ENCODE peak calls at places on chromosomes 2 and 18, in five cellular contexts. Q, G, F, P and H are unnamed samples.

GRCh38 chr2:99066602-99067001 is 74.9 kb upstream of the C2orf15 start:
- DNase-seq in P (peak; percentile 77), Q (no peak), F (no peak), G (no peak), H (peak; percentile 37)

GRCh38 chr2:12534646-12535263 is 182.0 kb upstream of the TRIB2 start:
- DNase-seq in Q (no peak), G (no peak), F (no peak), P (peak; percentile 88), H (peak; percentile 51)

GRCh38 chr18:66316708-66317107 is 287.2 kb downstream of the CDH19 start:
- DNase-seq in P (no peak), Q (no peak), G (no peak), F (no peak), H (no peak)

GRCh38 chr2:223020971-223021675 is 30.9 kb upstream of the KCNE4 start:
- DNase-seq in G (no peak), Q (no peak), F (no peak), P (no peak), H (no peak)

GRCh38 chr2:226580403-226580802 is 219.2 kb downstream of the IRS1 start:
- DNase-seq in Q (no peak), P (peak; percentile 17), G (no peak), F (no peak), H (no peak)

GRCh38 chr2:43405829-43406228 is 179.4 kb upstream of the ZFP36L2 start:
- DNase-seq in Q (no peak), P (no peak), F (no peak), G (no peak), H (no peak)

GRCh38 chr2:64945973-64946736 is 43.0 kb upstream of the SLC1A4 start:
- DNase-seq in G (no peak), P (no peak), Q (peak; percentile 82), F (no peak), H (no peak)

GRCh38 chr18:48815581-48816324 is 135.0 kb downstream of the SMAD7 start:
- DNase-seq in F (no peak), P (no peak), G (peak; percentile 70), Q (no peak), H (no peak)

GRCh38 chr2:4715065-4715464 is 977.1 kb upstream of the SOX11 start:
- DNase-seq in P (no peak), F (no peak), G (no peak), Q (no peak), H (peak; percentile 72)

GRCh38 chr2:43593241-43593640 is 2.6 kb downstream of the THADA start:
- DNase-seq in F (no peak), G (no peak), P (no peak), Q (no peak), H (no peak)

GRCh38 chr2:24010477-24011277 is 792 bp downstream of the MFSD2B start:
- DNase-seq in F (no peak), G (no peak), Q (no peak), P (no peak), H (no peak)

GRCh38 chr18:23072079-23072478 is 63.2 kb upstream of the CABLES1 start:
- DNase-seq in G (no peak), Q (no peak), F (no peak), P (no peak), H (no peak)

GRCh38 chr2:207150294-207150693 is 15.5 kb downstream of the KLF7 start:
- DNase-seq in G (no peak), P (no peak), F (no peak), Q (no peak), H (no peak)

GRCh38 chr2:127721978-127722355 is 20.7 kb downstream of the SFT2D3 start:
- DNase-seq in P (no peak), F (no peak), Q (no peak), G (no peak), H (no peak)

GRCh38 chr2:14303366-14304115 is 329.0 kb upstream of the LRATD1 start:
- DNase-seq in G (no peak), Q (no peak), P (no peak), F (no peak), H (no peak)

GRCh38 chr2:8122506-8122898 is 559.4 kb upstream of the ID2 start:
- DNase-seq in P (no peak), Q (no peak), G (no peak), F (peak; percentile 61), H (no peak)

GRCh38 chr18:11861583-11862288 is 10.5 kb downstream of the CHMP1B start:
- DNase-seq in P (peak; percentile 58), G (no peak), Q (no peak), F (no peak), H (no peak)

DNA sequence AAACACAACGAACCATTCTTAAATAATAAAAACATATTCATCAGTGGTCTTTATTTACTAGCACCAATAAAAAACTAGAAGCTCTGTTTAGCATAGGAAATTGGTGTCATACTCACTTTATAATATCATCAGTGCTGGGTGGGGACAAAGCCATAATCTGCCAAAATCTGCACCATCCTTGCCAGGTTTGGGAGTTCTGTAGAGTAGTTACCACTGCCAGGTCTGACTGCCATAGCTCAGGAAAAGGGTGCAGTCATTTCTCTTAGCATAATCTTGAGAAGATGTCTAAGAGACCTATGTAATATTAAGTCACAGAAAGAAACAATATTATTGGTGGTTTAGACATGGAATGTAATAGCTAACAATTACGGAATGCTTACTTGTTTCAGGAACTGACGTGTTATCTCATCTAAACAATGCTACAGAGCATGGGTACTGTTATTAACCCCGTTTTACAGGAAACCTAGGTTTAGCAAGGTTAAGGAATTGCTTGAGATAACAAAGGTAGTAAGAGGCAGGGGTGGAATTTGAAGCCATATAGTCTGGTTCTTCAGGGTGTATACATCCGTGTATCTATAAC is 1.6 kb upstream of the MARCHF7 start:
- DNase-seq in P (peak; percentile 69), Q (no peak), G (no peak), F (no peak), H (no peak)
- H3K4me3 ChIP-seq in P (no peak overlapping the region), Q (peak overlapping the region; percentile 80), G (no peak overlapping the region), F (no peak overlapping the region), H (no peak overlapping the region)

GRCh38 chr2:230131366-230131765 is 62.6 kb upstream of the SLC16A14 start:
- DNase-seq in G (no peak), Q (no peak), P (no peak), F (no peak), H (no peak)

GRCh38 chr2:230137902-230138539 is 69.3 kb upstream of the SLC16A14 start:
- DNase-seq in G (no peak), F (no peak), P (no peak), Q (no peak), H (no peak)

GRCh38 chr2:230130668-230131364 is 62.1 kb upstream of the SLC16A14 start:
- DNase-seq in G (no peak), P (peak; percentile 62), Q (no peak), F (peak; percentile 84), H (no peak)

GRCh38 chr2:230135126-230135525 is 66.4 kb upstream of the SLC16A14 start:
- DNase-seq in F (no peak), G (no peak), Q (no peak), P (no peak), H (no peak)

GRCh38 chr2:230134496-230135073 is 65.9 kb upstream of the SLC16A14 start:
- DNase-seq in P (peak; percentile 29), Q (no peak), F (no peak), G (no peak), H (no peak)
- H3K4me3 ChIP-seq in P (no peak overlapping the region), Q (no peak overlapping the region), F (no peak overlapping the region), G (no peak overlapping the region), H (no peak overlapping the region)

GRCh38 chr2:176157499-176158305 is 595 bp downstream of the HOXD3 start:
- DNase-seq in P (no peak), G (peak; percentile 72), F (no peak), Q (no peak), H (peak; percentile 70)
- H3K4me3 ChIP-seq in P (no peak overlapping the region), G (no peak overlapping the region), F (peak overlapping the region; percentile 1), Q (no peak overlapping the region), H (peak overlapping the region; percentile 48)

GRCh38 chr2:72917875-72918660 is 749 bp downstream of the EMX1 start:
- DNase-seq in F (no peak), P (no peak), Q (peak; percentile 78), G (peak; percentile 77), H (no peak)

GRCh38 chr2:72915907-72916742 is 1.2 kb upstream of the EMX1 start:
- DNase-seq in Q (peak; percentile 84), G (peak; percentile 77), P (peak; percentile 24), F (peak; percentile 73), H (peak; percentile 72)

GRCh38 chr2:72915076-72915906 is 2.0 kb upstream of the EMX1 start:
- DNase-seq in F (no peak), P (no peak), G (peak; percentile 60), Q (no peak), H (no peak)

GRCh38 chr2:72916743-72917137 is 579 bp upstream of the EMX1 start:
- DNase-seq in Q (peak; percentile 77), G (peak; percentile 63), P (no peak), F (no peak), H (peak; percentile 18)

DNA sequence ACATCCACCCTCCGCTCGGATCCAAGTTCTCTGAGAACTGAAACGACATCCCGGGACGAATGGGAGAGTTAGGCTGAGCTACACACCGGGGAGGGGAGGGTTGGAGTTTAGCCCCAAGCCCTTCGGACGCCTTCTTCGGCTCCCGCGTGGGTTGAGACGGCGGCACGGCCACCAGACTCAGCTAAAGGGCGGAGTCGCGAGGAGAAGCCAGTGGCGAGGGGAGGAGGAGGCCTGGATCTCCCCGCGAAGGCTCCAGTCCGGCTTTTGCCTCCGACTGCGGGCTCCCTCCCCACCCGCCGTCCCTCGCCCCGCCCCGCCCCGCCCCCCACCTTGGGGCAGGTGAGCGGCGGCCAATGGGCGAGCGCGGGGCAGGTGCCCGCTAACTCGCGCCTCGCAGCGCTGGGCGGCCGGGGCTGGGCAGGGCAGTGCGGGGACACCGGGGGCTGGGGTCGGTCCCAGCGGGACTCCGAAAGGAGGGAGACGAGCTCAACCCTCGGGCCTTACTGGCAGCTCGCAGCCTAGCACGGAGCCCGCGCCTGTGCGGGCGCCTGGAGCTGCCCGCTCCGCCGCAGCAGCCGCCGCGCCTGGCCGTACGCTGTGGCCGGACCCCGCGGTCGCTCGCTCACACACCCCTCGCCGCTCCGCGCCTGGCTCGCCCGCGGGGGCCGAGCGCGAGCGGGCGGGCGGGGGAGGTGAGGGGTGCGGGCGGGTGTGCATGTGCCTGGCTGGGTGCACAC is at the start of gene EMX1:
- DNase-seq in G (peak; percentile 77), Q (peak; percentile 84), P (no peak), F (no peak), H (peak; percentile 81)
- H3K4me3 ChIP-seq in G (peak within 1 kb of the TSS; percentile 23), Q (peak within 1 kb of the TSS; percentile 23), P (no peak within 1 kb of the TSS), F (peak within 1 kb of the TSS; percentile 54), H (peak within 1 kb of the TSS; percentile 46)

GRCh38 chr2:196851068-196851467 is 41.9 kb upstream of the C2orf66 start:
- DNase-seq in F (no peak), P (peak; percentile 12), Q (no peak), G (no peak), H (no peak)

GRCh38 chr2:196845371-196845770 is 36.2 kb upstream of the C2orf66 start:
- DNase-seq in F (no peak), P (no peak), Q (no peak), G (no peak), H (no peak)

GRCh38 chr2:196853301-196854087 is 44.3 kb upstream of the C2orf66 start:
- DNase-seq in P (no peak), Q (no peak), F (no peak), G (no peak), H (peak; percentile 40)

GRCh38 chr2:196846295-196846694 is 37.1 kb upstream of the C2orf66 start:
- DNase-seq in Q (no peak), F (no peak), P (no peak), G (no peak), H (peak; percentile 23)

GRCh38 chr2:196849895-196850294 is 40.7 kb upstream of the C2orf66 start:
- DNase-seq in P (peak; percentile 65), Q (no peak), F (no peak), G (no peak), H (peak; percentile 54)
- H3K4me3 ChIP-seq in P (no peak overlapping the region), Q (no peak overlapping the region), F (no peak overlapping the region), G (no peak overlapping the region), H (no peak overlapping the region)